ENCODE peak calls at places on chromosomes 3 and 15, in ten cellular contexts. H, V, Q, X, C, Y, A, R, U and S are unnamed samples.
A peak's percentile ranks its signal among the peaks of the same experiment; 100 is the strongest.

GRCh38 chr3:115399751-115400150 is 223.6 kb upstream of the GAP43 start:
- DNase-seq in X (no peak), R (no peak), A (no peak), Q (no peak), U (no peak), C (no peak), H (no peak), Y (no peak), V (no peak), S (no peak)

GRCh38 chr3:51673181-51673801 is 2.2 kb downstream of the TEX264 start:
- DNase-seq in H (no peak), R (no peak), U (no peak), Q (no peak), A (no peak), Y (no peak), C (no peak), V (no peak), X (no peak), S (no peak)

GRCh38 chr3:143024351-143024960 is 23.1 kb downstream of the U2SURP start:
- DNase-seq in R (no peak), H (no peak), Y (no peak), V (no peak), X (no peak), C (no peak), U (no peak), Q (no peak), A (no peak), S (no peak)

GRCh38 chr3:60955034-60955433 is 296.2 kb downstream of the FHIT start:
- DNase-seq in H (no peak), A (no peak), C (no peak), X (no peak), Q (no peak), U (no peak), Y (no peak), R (no peak), V (no peak), S (no peak)

GRCh38 chr3:120693439-120694172 is 11.6 kb upstream of the HGD start:
- DNase-seq in A (no peak), R (peak; percentile 83), U (no peak), X (no peak), C (peak; percentile 71), Y (no peak), H (peak; percentile 48), V (no peak), Q (no peak), S (no peak)

GRCh38 chr15:41944313-41944940 is 27.9 kb downstream of the EHD4 start:
- DNase-seq in A (no peak), H (peak; percentile 78), Q (no peak), Y (peak; percentile 77), R (peak; percentile 97), C (peak; percentile 49), X (no peak), U (no peak), V (no peak), S (no peak)

GRCh38 chr3:125054436-125055164 is 1.2 kb downstream of the HEG1 start:
- DNase-seq in U (no peak), H (no peak), R (peak; percentile 38), Y (no peak), V (peak; percentile 46), C (peak; percentile 26), Q (no peak), A (no peak), X (no peak), S (no peak)

GRCh38 chr3:183555541-183556081 is at the start of gene KLHL6:
- DNase-seq in H (no peak), U (peak; percentile 25), C (no peak), A (no peak), X (peak; percentile 64), R (no peak), V (peak; percentile 42), Q (no peak), Y (peak; percentile 67), S (peak; percentile 69)

GRCh38 chr3:136042608-136043221 is 77.2 kb downstream of the PPP2R3A start:
- DNase-seq in C (peak; percentile 37), U (no peak), X (no peak), Q (no peak), V (peak; percentile 25), A (no peak), H (no peak), R (peak; percentile 80), Y (no peak), S (no peak)

GRCh38 chr15:96583671-96584070 is 253.2 kb downstream of the NR2F2 start:
- DNase-seq in H (no peak), A (no peak), Q (no peak), U (no peak), X (no peak), Y (no peak), V (no peak), C (no peak), R (no peak), S (no peak)

GRCh38 chr3:143783856-143784370 is 64.4 kb downstream of the SLC9A9 start:
- DNase-seq in U (no peak), H (no peak), X (no peak), Y (no peak), R (no peak), A (no peak), Q (no peak), C (no peak), V (no peak), S (no peak)

GRCh38 chr3:156816091-156816793 is 9.9 kb upstream of the LEKR1 start:
- DNase-seq in U (peak; percentile 40), Q (no peak), C (peak; percentile 50), A (peak; percentile 75), Y (peak; percentile 65), X (peak; percentile 26), R (peak; percentile 46), V (no peak), H (no peak), S (peak; percentile 82)

GRCh38 chr3:124774305-124774673 is 44.0 kb downstream of the UMPS start:
- DNase-seq in V (no peak), X (no peak), U (peak; percentile 51), A (no peak), H (peak; percentile 53), R (peak; percentile 56), Y (peak; percentile 68), Q (no peak), C (peak; percentile 56), S (no peak)

GRCh38 chr15:50134524-50135024 is 15.5 kb upstream of the ATP8B4 start:
- DNase-seq in X (no peak), Q (no peak), A (no peak), U (no peak), R (peak; percentile 74), V (no peak), H (peak; percentile 42), Y (no peak), C (peak; percentile 80), S (no peak)

GRCh38 chr3:66253790-66254620 is 33.2 kb downstream of the SLC25A26 start:
- DNase-seq in V (no peak), Y (no peak), C (peak; percentile 42), X (no peak), U (no peak), A (no peak), H (no peak), R (peak; percentile 38), Q (no peak), S (peak; percentile 32)

GRCh38 chr3:44318929-44319328 is 19.6 kb upstream of the TCAIM start:
- DNase-seq in V (no peak), H (no peak), Y (no peak), C (no peak), A (no peak), Q (no peak), U (no peak), X (no peak), R (peak; percentile 22), S (no peak)
- TF ChIP-seq CTCF in V (no peak), H (no peak), Y (no peak), C (no peak), A (no peak), Q (no peak), U (no peak), X (no peak), R (peak; percentile 34), S (no peak)

DNA sequence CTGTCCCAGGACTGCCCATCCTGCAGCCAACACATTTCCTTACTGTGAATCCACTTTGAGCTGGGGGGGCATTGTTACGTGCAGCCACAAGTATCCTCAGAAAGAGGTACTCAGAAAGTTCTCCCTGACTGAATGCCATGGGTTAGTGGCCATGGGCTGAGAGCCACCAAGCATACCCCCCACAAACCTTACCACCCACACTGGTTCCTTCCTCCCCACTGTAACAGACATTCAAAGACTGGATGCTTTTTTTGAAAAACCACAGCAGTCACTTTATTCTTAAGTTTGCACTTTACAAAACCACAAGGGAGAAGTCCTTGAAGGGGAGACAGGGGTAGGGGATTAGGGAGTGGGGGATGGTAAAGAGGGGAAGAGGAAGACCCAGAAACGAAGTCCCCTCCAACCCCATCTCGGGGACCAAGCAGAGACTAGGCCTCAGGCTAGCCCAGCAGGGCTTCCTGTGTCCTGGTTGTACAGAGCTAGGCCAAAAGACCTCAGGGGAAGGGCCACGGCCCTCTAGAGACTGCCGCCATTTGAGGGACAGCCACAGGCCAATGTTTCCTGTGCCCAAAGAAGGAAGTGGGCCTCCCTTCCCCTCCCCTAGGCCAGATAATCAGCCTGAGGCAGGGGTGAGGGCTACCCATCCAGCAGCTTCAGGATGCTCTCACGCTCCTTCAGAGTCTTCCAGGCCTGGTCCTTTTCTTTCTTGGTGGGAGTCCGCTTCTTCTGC is 10.1 kb upstream of the CAMK1 start:
- DNase-seq in U (no peak), V (no peak), Q (no peak), X (peak; percentile 13), H (no peak), Y (no peak), C (no peak), R (no peak), A (no peak), S (peak; percentile 69)
- H3K4me3 ChIP-seq in U (no peak overlapping the region), V (no peak overlapping the region), Q (no peak overlapping the region), X (no peak overlapping the region), H (no peak overlapping the region), Y (no peak overlapping the region), C (no peak overlapping the region), R (no peak overlapping the region), A (no peak overlapping the region), S (no peak overlapping the region)

DNA sequence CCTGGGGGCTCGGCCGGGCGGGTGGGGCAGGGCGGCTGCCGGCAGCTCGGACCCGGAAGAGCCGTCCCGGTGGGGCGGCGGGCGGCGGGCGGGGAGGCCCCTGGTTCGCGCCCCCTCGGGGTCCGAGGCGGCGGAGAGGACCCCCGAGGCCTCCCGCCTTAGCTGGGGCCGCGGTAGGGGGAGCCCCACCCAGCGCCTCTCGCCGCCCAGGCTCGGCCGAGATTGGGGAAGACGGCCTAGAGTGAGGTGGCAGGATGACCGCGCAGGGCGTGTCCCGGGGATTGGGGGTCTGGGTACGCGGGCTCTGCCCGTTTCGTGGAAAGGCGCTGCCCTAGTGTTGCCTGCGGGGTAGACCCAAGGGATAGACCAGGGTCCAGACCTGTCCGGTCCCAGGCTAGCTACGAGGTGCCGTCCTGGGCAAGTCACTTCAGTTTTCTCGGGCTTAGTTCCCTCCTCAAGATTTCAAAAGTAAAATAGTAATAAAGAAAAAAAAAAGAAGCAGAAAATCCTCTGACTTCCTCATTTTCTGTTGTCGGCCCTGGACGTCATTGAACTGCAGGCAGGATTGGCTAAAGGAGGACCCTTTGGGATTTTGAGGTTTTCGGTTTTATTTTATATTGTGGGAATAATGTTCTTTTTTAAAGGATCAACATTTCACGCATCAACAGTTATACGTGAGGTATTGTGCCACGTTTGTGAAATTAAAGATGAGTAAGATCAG is 580 bp downstream of the IQGAP1 start:
- DNase-seq in Q (peak; percentile 70), U (peak; percentile 73), A (peak; percentile 82), V (peak; percentile 48), X (peak; percentile 33), C (peak; percentile 66), R (peak; percentile 59), Y (peak; percentile 88), H (no peak), S (peak; percentile 76)
- TF ChIP-seq CTCF in Q (no peak), U (no peak), A (no peak), V (no peak), X (no peak), C (no peak), R (no peak), Y (no peak), H (no peak), S (peak; percentile 11)

GRCh38 chr15:92845109-92845508 is 55.0 kb upstream of the CHD2 start:
- DNase-seq in Q (no peak), V (no peak), A (no peak), H (no peak), C (peak; percentile 72), Y (no peak), U (no peak), R (peak; percentile 57), X (no peak), S (peak; percentile 57)
- H3K4me3 ChIP-seq in Q (no peak overlapping the region), V (no peak overlapping the region), A (no peak overlapping the region), H (no peak overlapping the region), C (no peak overlapping the region), Y (no peak overlapping the region), U (no peak overlapping the region), R (no peak overlapping the region), X (peak overlapping the region; percentile 4), S (no peak overlapping the region)